ENCODE peak calls at places on chromosome 13, in seven cellular contexts. Z is HCT116, J is H1, G is breast epithelium, L is spleen, V is transverse colon, R is K562. Q is an unnamed sample.

GRCh38 chr13:50747939-50748338 is 95.6 kb downstream of the DLEU7 start:
- DNase-seq in G (no peak), R (no peak), Z (no peak), V (no peak), L (no peak), J (no peak), Q (no peak)

GRCh38 chr13:93477238-93477637 is 250.6 kb downstream of the GPC6 start:
- DNase-seq in Z (no peak), L (no peak), G (no peak), V (no peak), J (no peak), R (no peak), Q (no peak)

GRCh38 chr13:21898461-21898860 is 227.6 kb downstream of the FGF9 start:
- DNase-seq in Z (no peak), R (no peak), J (no peak), G (no peak), V (no peak), L (no peak), Q (no peak)

GRCh38 chr13:97367016-97367415 is 67.0 kb upstream of the RAP2A start:
- DNase-seq in V (no peak), Z (no peak), J (no peak), R (no peak), G (no peak), L (no peak), Q (no peak)

GRCh38 chr13:39578821-39579291 is 24.1 kb downstream of the LHFPL6 start:
- DNase-seq in R (no peak), Z (no peak), V (no peak), G (no peak), J (no peak), L (no peak), Q (no peak)

GRCh38 chr13:79626924-79627323 is 146.0 kb downstream of the NDFIP2 start:
- DNase-seq in J (no peak), L (no peak), Z (no peak), V (no peak), G (no peak), R (no peak), Q (no peak)

GRCh38 chr13:43520331-43520730 is 266.4 kb downstream of the ENOX1 start:
- DNase-seq in R (no peak), L (no peak), J (no peak), Z (no peak), G (no peak), V (no peak), Q (no peak)

GRCh38 chr13:113350065-113350937 is 13.6 kb downstream of the GRTP1 start:
- DNase-seq in L (peak), R (no peak), G (no peak), Z (no peak), V (no peak), J (no peak), Q (no peak)

GRCh38 chr13:46158222-46158621 is 23.8 kb downstream of the LCP1 start:
- DNase-seq in R (no peak), L (no peak), V (no peak), J (no peak), G (no peak), Z (no peak), Q (no peak)

GRCh38 chr13:46158983-46159382 is 23.0 kb downstream of the LCP1 start:
- DNase-seq in V (no peak), Z (no peak), L (no peak), J (no peak), R (no peak), G (no peak), Q (no peak)

GRCh38 chr13:46160474-46161066 is 21.4 kb downstream of the LCP1 start:
- DNase-seq in Z (peak), R (peak), G (no peak), L (no peak), J (no peak), V (no peak), Q (no peak)

GRCh38 chr13:46164661-46165060 is 17.3 kb downstream of the LCP1 start:
- DNase-seq in Z (no peak), G (no peak), V (no peak), J (no peak), L (no peak), R (no peak), Q (no peak)

GRCh38 chr13:46160065-46160464 is 21.9 kb downstream of the LCP1 start:
- DNase-seq in J (no peak), L (no peak), Z (no peak), V (no peak), G (no peak), R (no peak), Q (no peak)
- TF ChIP-seq POLR2AphosphoS5 in J (no peak), L (no peak), Z (no peak), V (no peak), G (no peak), R (no peak), Q (no peak)

DNA sequence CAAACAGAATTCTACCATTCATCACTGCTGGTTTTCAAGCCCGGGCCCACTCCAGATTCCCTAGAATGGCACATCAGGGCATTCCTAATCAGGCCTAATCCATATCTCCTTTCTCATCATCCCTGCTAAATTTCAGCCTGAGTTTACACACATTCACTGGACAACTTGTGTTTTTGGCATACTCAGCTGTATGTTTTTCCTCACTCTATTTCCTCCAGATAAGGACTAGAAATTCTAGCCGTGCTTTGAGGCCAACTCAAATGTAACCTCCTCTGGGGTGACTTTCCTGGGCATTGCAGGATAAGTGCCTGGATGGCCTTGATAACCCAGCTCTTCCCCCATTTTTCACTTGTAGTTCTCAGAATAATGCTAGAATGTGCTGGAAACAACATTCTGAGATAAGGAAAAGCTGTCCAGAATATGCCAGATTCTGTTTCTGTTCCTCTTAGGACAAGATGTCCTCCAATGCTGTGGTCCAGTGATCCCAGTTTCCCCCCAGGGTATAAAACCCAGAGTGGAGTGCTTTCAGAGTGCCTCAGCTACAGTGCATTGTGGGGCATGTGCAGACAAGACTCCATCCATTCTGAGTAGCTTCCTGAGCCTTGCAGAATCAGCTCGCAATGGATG is 66.9 kb upstream of the CLDN10 start:
- DNase-seq in Z (no peak), L (no peak), G (no peak), J (no peak), R (peak), V (no peak), Q (no peak)
- TF ChIP-seq POLR2A in Z (no peak), L (no peak), G (no peak), J (no peak), R (no peak), V (no peak), Q (no peak)

DNA sequence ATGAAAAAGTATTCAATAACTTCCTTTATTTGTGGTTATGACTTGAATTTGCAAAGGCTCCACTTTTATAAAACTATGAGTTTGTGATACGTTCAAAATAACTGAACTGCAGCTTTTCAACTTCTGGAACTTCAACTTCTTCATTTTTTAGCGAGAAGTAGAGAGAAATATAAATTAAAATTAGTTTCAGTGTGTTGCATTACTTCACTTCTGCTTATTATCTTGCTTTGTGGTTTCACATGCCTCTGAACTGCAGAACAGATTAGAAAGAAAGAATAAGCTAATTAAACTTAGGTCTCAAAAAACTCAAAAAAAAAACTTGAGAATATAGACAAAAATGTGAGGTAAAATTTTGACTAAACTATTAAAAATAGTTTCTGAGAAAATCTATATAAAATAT is 1073.4 kb downstream of the PCDH17 start:
- DNase-seq in R (no peak), L (no peak), V (no peak), J (no peak), G (no peak), Z (no peak), Q (no peak)
- TF ChIP-seq POLR2AphosphoS5 in R (no peak), L (no peak), V (no peak), J (no peak), G (no peak), Z (no peak), Q (no peak)

GRCh38 chr13:110636053-110636475 is 20.7 kb downstream of the NAXD start:
- DNase-seq in L (no peak), J (no peak), G (no peak), V (no peak), Z (no peak), R (no peak), Q (no peak)
- TF ChIP-seq POLR2A in L (no peak), J (no peak), G (no peak), V (no peak), Z (no peak), R (no peak), Q (no peak)

GRCh38 chr13:30112602-30113435 is 194.5 kb downstream of the KATNAL1 start:
- DNase-seq in J (peak), R (peak), V (peak), L (peak), G (peak), Z (peak), Q (peak)
- TF ChIP-seq POLR2AphosphoS5 in J (no peak), R (no peak), V (no peak), L (peak), G (no peak), Z (no peak), Q (peak)